ENCODE peak calls at places on chromosomes 12 and 14, in eight cellular contexts. D is cardiac muscle cell; Z is breast epithelium; W is CD8-positive, alpha-beta memory T cell; N is small intestine; K is A549; A is HepG2; T is fibroblast of lung. F is an unnamed sample. For H3K4me1, the result is how much of the 10 kb centered on the place peaks cover.

GRCh38 chr12:19030180-19030579 is 99.4 kb upstream of the PLEKHA5 start:
- DNase-seq in Z (no peak), N (no peak), K (no peak), D (no peak), A (no peak), W (no peak), T (no peak), F (no peak)

GRCh38 chr12:83573676-83574075 is 887.0 kb downstream of the TMTC2 start:
- DNase-seq in N (peak), T (peak), K (peak), D (peak), A (no peak), Z (no peak), W (no peak), F (no peak)

GRCh38 chr12:95118138-95118787 is 44.8 kb upstream of the NR2C1 start:
- DNase-seq in Z (no peak), W (no peak), N (no peak), K (peak), T (peak), A (peak), D (peak), F (no peak)

GRCh38 chr12:132305560-132305966 is 23.8 kb downstream of the GALNT9 start:
- DNase-seq in Z (no peak), K (no peak), W (no peak), D (no peak), T (no peak), N (no peak), A (no peak), F (no peak)

GRCh38 chr12:121345151-121345810 is 6.9 kb downstream of the ANAPC5 start:
- DNase-seq in A (no peak), Z (no peak), D (no peak), T (no peak), W (no peak), N (no peak), K (no peak), F (no peak)

GRCh38 chr12:124332900-124333299 is 38.0 kb downstream of the RFLNA start:
- DNase-seq in Z (no peak), D (no peak), N (no peak), K (no peak), A (no peak), T (no peak), W (no peak), F (no peak)

GRCh38 chr14:43647302-43647701 is 859.8 kb downstream of the FSCB start:
- DNase-seq in Z (no peak), K (no peak), A (peak), T (no peak), W (no peak), D (no peak), N (no peak), F (no peak)

GRCh38 chr12:100827901-100828520 is 33.4 kb downstream of the ANO4 start:
- DNase-seq in W (no peak), T (peak), A (peak), D (peak), N (peak), K (peak), Z (no peak), F (no peak)

GRCh38 chr12:114046236-114046998 is 80.3 kb upstream of the RBM19 start:
- DNase-seq in A (no peak), W (no peak), K (no peak), N (no peak), D (no peak), T (no peak), Z (no peak), F (no peak)

GRCh38 chr14:81247271-81247766 is 26.6 kb upstream of the GTF2A1 start:
- DNase-seq in K (no peak), D (no peak), Z (no peak), W (no peak), T (no peak), N (no peak), A (no peak), F (peak)

GRCh38 chr14:82621881-82622450 is 1088.3 kb upstream of the SEL1L start:
- DNase-seq in N (no peak), T (no peak), D (no peak), K (no peak), A (no peak), Z (no peak), W (no peak), F (no peak)

GRCh38 chr12:49800421-49801140 is 27.6 kb downstream of the NCKAP5L start:
- DNase-seq in K (no peak), N (peak), A (peak), D (no peak), Z (no peak), W (no peak), T (no peak), F (no peak)

GRCh38 chr12:55931780-55932545 is 1.0 kb downstream of the DGKA start:
- DNase-seq in K (peak), N (peak), Z (no peak), W (no peak), D (peak), T (peak), A (no peak), F (peak)

GRCh38 chr14:34027990-34028490 is 77.2 kb upstream of the EGLN3 start:
- DNase-seq in A (no peak), W (no peak), Z (no peak), D (no peak), T (no peak), K (no peak), N (no peak), F (no peak)

GRCh38 chr12:30989754-30990153 is 63.2 kb downstream of the TSPAN11 start:
- DNase-seq in Z (no peak), N (peak), T (peak), W (no peak), A (peak), K (peak), D (no peak), F (peak)

GRCh38 chr12:32533971-32534590 is 134.7 kb downstream of the FGD4 start:
- DNase-seq in W (no peak), Z (no peak), D (peak), T (peak), N (peak), K (peak), A (peak), F (peak)

GRCh38 chr14:54840798-54841197 is 61.8 kb downstream of the GCH1 start:
- DNase-seq in W (no peak), Z (no peak), N (no peak), D (no peak), K (no peak), T (no peak), A (no peak), F (no peak)

GRCh38 chr14:25833341-25834121 is 764.3 kb downstream of the NOVA1 start:
- DNase-seq in T (peak), K (no peak), W (no peak), N (peak), Z (no peak), D (peak), A (peak), F (peak)

GRCh38 chr12:48266826-48267225 is 63.7 kb upstream of the OR10AD1 start:
- DNase-seq in D (no peak), K (no peak), N (no peak), T (no peak), A (no peak), W (no peak), Z (no peak), F (no peak)

GRCh38 chr12:84542289-84542688 is 370.3 kb downstream of the SLC6A15 start:
- DNase-seq in K (no peak), W (no peak), Z (no peak), T (no peak), N (no peak), D (no peak), A (no peak), F (no peak)

GRCh38 chr12:104719700-104720345 is 238.3 kb downstream of the SLC41A2 start:
- DNase-seq in A (no peak), K (no peak), D (no peak), Z (no peak), W (no peak), N (no peak), T (no peak), F (no peak)

GRCh38 chr12:122830517-122831214 is 4.6 kb upstream of the HIP1R start:
- DNase-seq in Z (no peak), W (no peak), A (no peak), N (peak), D (peak), K (peak), T (peak), F (no peak)

GRCh38 chr12:77343291-77343690 is 277.9 kb upstream of the E2F7 start:
- DNase-seq in T (peak), K (no peak), N (no peak), A (no peak), D (peak), W (no peak), Z (no peak), F (no peak)

GRCh38 chr14:89767861-89768268 is 186.7 kb downstream of the EFCAB11 start:
- DNase-seq in W (peak), N (peak), Z (no peak), D (peak), K (no peak), A (peak), T (peak), F (no peak)

GRCh38 chr14:49972199-49972671 is 79.4 kb downstream of the ARF6 start:
- DNase-seq in T (peak), W (no peak), N (peak), A (no peak), K (no peak), D (peak), Z (no peak), F (peak)

GRCh38 chr12:1630081-1630826 is 1.2 kb downstream of the WNT5B start:
- DNase-seq in K (peak), T (no peak), D (peak), N (peak), A (no peak), Z (peak), W (peak), F (peak)
- H3K27ac ChIP-seq in K (peak), T (no peak), D (no peak), N (no peak), A (no peak), Z (peak), W (no peak), F (peak)

GRCh38 chr14:69043007-69043444 is 63.9 kb upstream of the ACTN1 start:
- DNase-seq in D (no peak), A (no peak), W (no peak), K (no peak), N (peak), T (no peak), Z (peak), F (no peak)
- H3K4me1 ChIP-seq in D (under half), A (under half), W (under half), K (under half), N (under half), T (under half), Z (under half), F (half or more)

GRCh38 chr12:90023207-90023870 is 314.7 kb upstream of the ATP2B1 start:
- DNase-seq in A (no peak), T (no peak), N (no peak), D (no peak), K (no peak), W (no peak), Z (no peak), F (no peak)

GRCh38 chr12:90020436-90020835 is 311.8 kb upstream of the ATP2B1 start:
- DNase-seq in W (no peak), K (no peak), N (no peak), A (no peak), D (no peak), T (no peak), Z (no peak), F (no peak)

GRCh38 chr12:90017316-90017715 is 308.7 kb upstream of the ATP2B1 start:
- DNase-seq in A (no peak), W (no peak), K (no peak), D (no peak), N (no peak), Z (no peak), T (no peak), F (no peak)

GRCh38 chr12:90021729-90022249 is 313.2 kb upstream of the ATP2B1 start:
- DNase-seq in D (no peak), Z (no peak), N (peak), A (no peak), T (no peak), W (no peak), K (no peak), F (no peak)

DNA sequence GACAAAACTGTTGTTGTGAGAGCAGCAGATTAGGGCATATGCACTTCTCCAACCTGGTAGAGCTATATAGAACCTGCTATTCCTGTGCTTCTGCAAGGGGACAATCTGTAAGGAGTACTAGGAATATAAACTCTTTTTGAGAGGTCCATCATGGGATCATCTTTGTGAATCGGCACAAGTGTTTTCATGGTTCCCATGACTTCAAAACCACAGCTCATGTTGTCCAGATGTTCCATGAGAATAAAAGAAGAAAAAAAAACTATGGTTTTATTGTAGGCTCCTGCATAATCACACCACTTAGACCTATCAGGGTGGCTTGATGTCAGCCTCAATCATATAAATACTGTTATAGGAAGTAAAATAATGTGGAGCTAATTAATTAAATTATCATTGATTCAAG is 311.4 kb upstream of the ATP2B1 start:
- DNase-seq in Z (no peak), K (no peak), N (no peak), A (no peak), W (no peak), D (no peak), T (no peak), F (no peak)
- H3K27ac ChIP-seq in Z (no peak), K (no peak), N (no peak), A (no peak), W (no peak), D (no peak), T (no peak), F (no peak)

GRCh38 chr12:108643941-108644742 is 10.4 kb upstream of the SELPLG start:
- DNase-seq in A (no peak), Z (no peak), K (peak), N (no peak), D (no peak), T (peak), W (no peak), F (no peak)
- H3K4me1 ChIP-seq in A (under half), Z (under half), K (under half), N (under half), D (under half), T (under half), W (under half), F (under half)

GRCh38 chr12:9668141-9669018 is 1.1 kb upstream of the CLEC2D start:
- DNase-seq in K (no peak), N (no peak), W (no peak), T (peak), D (peak), Z (no peak), A (no peak), F (no peak)
- H3K27ac ChIP-seq in K (no peak), N (no peak), W (peak), T (no peak), D (no peak), Z (no peak), A (no peak), F (no peak)

GRCh38 chr12:92143280-92143679 is 2.4 kb downstream of the BTG1 start:
- DNase-seq in K (no peak), W (no peak), Z (no peak), T (no peak), N (no peak), D (no peak), A (no peak), F (no peak)
- H3K4me1 ChIP-seq in K (under half), W (under half), Z (under half), T (under half), N (under half), D (under half), A (half or more), F (under half)

DNA sequence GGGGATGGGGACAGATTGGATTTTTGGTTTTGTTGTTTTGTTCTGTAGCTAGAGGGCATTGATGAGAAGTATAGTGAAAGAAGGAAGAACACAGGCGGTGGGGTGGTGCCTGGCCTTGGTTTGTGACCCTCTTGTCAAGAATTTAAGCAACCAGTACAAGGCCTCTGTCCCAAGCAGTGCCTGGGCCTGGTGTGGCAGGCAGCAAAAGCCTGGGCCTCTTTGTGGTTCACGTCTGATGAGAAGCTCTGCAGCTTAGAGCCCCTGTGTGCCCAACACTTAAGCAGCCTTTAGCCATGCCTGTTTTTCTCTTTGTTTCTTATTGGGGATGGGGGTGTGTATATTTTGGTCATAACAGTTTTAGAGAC is 98.0 kb downstream of the PPP2R5C start:
- DNase-seq in D (no peak), N (no peak), A (no peak), Z (no peak), W (no peak), T (no peak), K (no peak), F (no peak)
- H3K27ac ChIP-seq in D (no peak), N (peak), A (no peak), Z (no peak), W (no peak), T (no peak), K (no peak), F (peak)

F was measured in heart left ventricle.